ENCODE peak calls at places on chromosomes 6 and 20, in eight cellular contexts. M is ovary; X is dorsolateral prefrontal cortex; C is PC-9; F is CD4-positive, alpha-beta T cell; V is osteocyte; D is type B pancreatic cell; Q is choroid plexus epithelial cell. E is an unnamed sample.

GRCh38 chr6:134235937-134236751 is 81.8 kb downstream of the SGK1 start:
- DNase-seq in M (no peak), X (no peak), C (peak), F (no peak), V (no peak), D (no peak), Q (peak), E (peak)

GRCh38 chr20:24289737-24290481 is 179.5 kb upstream of the SYNDIG1 start:
- DNase-seq in M (no peak), X (no peak), C (no peak), F (no peak), V (no peak), D (no peak), Q (peak), E (peak)

GRCh38 chr20:45238139-45238538 is 16.2 kb downstream of the SLPI start:
- DNase-seq in M (no peak), X (no peak), C (no peak), F (no peak), V (no peak), D (no peak), Q (no peak), E (no peak)

GRCh38 chr6:157040191-157040590 is 263.0 kb downstream of the ARID1B start:
- DNase-seq in M (no peak), X (no peak), C (no peak), F (no peak), V (no peak), D (no peak), Q (no peak), E (no peak)

GRCh38 chr6:96898241-96898851 is 655 bp upstream of the NDUFAF4 start:
- DNase-seq in M (no peak), X (no peak), C (no peak), F (no peak), V (no peak), D (no peak), Q (peak), E (no peak)

GRCh38 chr20:31566658-31567379 is 38.3 kb upstream of the ID1 start:
- DNase-seq in M (no peak), X (no peak), C (peak), F (no peak), V (no peak), D (no peak), Q (no peak), E (peak)

GRCh38 chr6:134211297-134211696 is 106.6 kb downstream of the SGK1 start:
- DNase-seq in M (no peak), X (no peak), C (no peak), F (no peak), V (no peak), D (no peak), Q (no peak), E (no peak)

GRCh38 chr6:44229376-44230033 is 6.1 kb downstream of the SLC29A1 start:
- DNase-seq in M (no peak), X (no peak), C (peak), F (no peak), V (no peak), D (no peak), Q (no peak), E (no peak)

GRCh38 chr6:91498576-91498975 is 911.7 kb upstream of the MAP3K7 start:
- DNase-seq in M (no peak), X (no peak), C (no peak), F (no peak), V (no peak), D (no peak), Q (no peak), E (no peak)

GRCh38 chr6:4224082-4224978 is 89.0 kb upstream of the ECI2 start:
- DNase-seq in M (no peak), X (no peak), C (no peak), F (no peak), V (no peak), D (no peak), Q (peak), E (no peak)

GRCh38 chr6:134938896-134939295 is 11.0 kb downstream of the ALDH8A1 start:
- DNase-seq in M (no peak), X (no peak), C (no peak), F (peak), V (no peak), D (no peak), Q (no peak), E (peak)

GRCh38 chr20:40564997-40565680 is 123.9 kb downstream of the MAFB start:
- DNase-seq in M (no peak), X (no peak), C (peak), F (no peak), V (no peak), D (no peak), Q (peak), E (no peak)

GRCh38 chr20:50226093-50226974 is 35.7 kb downstream of the CEBPB start:
- DNase-seq in M (peak), X (no peak), C (no peak), F (no peak), V (no peak), D (no peak), Q (peak), E (peak)

GRCh38 chr20:50224052-50224451 is 33.4 kb downstream of the CEBPB start:
- DNase-seq in M (no peak), X (no peak), C (no peak), F (no peak), V (no peak), D (no peak), Q (no peak), E (no peak)

GRCh38 chr20:50223321-50223995 is 32.8 kb downstream of the CEBPB start:
- DNase-seq in M (no peak), X (no peak), C (no peak), F (no peak), V (no peak), D (no peak), Q (no peak), E (no peak)

GRCh38 chr20:50222568-50223320 is 32.1 kb downstream of the CEBPB start:
- DNase-seq in M (no peak), X (no peak), C (no peak), F (no peak), V (no peak), D (no peak), Q (no peak), E (no peak)

DNA sequence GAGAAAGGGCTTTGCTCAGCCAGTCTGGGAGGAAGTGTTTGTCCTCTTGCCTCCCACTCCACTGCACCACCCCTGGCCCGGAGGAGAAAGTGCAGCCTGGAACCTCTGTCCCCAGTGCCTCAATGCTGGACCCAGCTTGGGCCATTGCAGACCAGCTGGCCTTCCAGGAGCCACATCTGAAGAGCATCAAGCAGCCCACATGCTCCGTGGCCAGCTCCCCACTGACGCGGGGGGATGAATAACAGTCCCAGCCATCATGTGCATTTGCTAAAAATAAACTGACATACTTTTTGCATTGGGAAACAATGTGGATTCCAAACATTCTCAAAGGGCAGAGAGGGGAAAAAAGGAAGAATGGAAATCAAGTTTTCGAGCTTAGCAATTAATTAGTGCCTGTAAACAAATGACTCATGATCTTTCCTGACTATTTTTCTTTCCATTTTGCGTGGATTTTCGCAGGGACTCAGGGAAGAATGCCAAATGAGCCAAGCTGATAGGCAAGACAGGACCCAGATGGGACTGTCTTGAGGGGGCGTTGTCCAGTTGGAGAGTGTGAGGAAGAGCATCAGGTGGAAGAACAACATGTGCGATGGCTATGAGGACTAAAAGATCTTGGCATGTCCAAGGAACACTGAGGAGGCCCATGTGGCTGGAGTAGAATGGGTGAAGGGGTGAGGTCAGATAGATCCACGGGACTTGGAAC is 34.1 kb downstream of the CEBPB start:
- DNase-seq in M (peak), X (no peak), C (peak), F (no peak), V (no peak), D (no peak), Q (peak), E (peak)
- TF ChIP-seq CTCF in M (peak), X (no peak), C (peak), F (no peak), V (no peak), D (no peak), Q (peak), E (no peak)

DNA sequence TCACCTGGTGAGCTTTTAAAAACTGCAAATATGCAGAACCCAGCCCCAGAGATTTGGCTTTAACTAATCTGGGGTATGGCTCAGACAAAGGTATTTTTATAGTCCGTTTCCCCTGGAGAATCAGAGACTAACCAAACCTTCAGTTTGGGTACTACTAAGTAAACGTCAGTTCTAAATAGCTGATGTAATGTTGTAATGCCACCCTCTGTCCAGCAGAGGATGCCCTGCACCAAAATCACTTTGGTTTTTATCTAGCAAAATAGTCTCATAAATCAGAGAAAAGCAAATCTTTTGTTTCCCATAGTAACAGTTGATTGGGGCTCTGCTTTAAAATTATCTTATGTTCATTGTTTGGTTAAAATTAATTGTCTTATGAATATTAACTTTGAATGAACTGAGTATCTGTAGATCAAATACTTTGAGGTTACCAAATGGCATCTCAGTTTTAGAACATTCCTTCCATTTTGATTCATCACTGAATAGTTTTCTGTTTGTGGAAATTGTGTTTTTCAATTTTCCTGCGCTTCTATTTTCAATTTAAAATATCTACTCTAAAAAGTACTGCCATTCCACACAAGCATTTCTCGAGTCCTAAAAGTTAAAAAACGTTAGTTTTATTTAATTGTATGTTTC is 278.3 kb upstream of the PLCB4 start:
- DNase-seq in M (no peak), X (no peak), C (no peak), F (no peak), V (no peak), D (no peak), Q (peak), E (peak)
- TF ChIP-seq CTCF in M (peak), X (peak), C (peak), F (peak), V (peak), D (peak), Q (peak), E (peak)

GRCh38 chr20:36830791-36831691 is 44.9 kb upstream of the TLDC2 start:
- DNase-seq in M (peak), X (peak), C (peak), F (no peak), V (no peak), D (no peak), Q (peak), E (no peak)
- TF ChIP-seq CTCF in M (peak), X (no peak), C (no peak), F (no peak), V (no peak), D (peak), Q (peak), E (no peak)

GRCh38 chr20:13061381-13061780 is 52.6 kb downstream of the SPTLC3 start:
- DNase-seq in M (no peak), X (no peak), C (peak), F (no peak), V (no peak), D (no peak), Q (no peak), E (no peak)

GRCh38 chr20:13059398-13060136 is 50.8 kb downstream of the SPTLC3 start:
- DNase-seq in M (no peak), X (no peak), C (no peak), F (no peak), V (no peak), D (no peak), Q (no peak), E (no peak)

GRCh38 chr20:13058666-13059389 is 50.1 kb downstream of the SPTLC3 start:
- DNase-seq in M (no peak), X (no peak), C (no peak), F (no peak), V (no peak), D (no peak), Q (no peak), E (no peak)

GRCh38 chr20:13060327-13060726 is 51.6 kb downstream of the SPTLC3 start:
- DNase-seq in M (no peak), X (no peak), C (no peak), F (no peak), V (no peak), D (no peak), Q (no peak), E (no peak)
- TF ChIP-seq CTCF in M (no peak), X (no peak), C (no peak), F (no peak), V (no peak), D (no peak), Q (no peak), E (no peak)